ENCODE peak calls at places on chromosomes 11 and 22, in ten cellular contexts. E is RKO; F is posterior cingulate gyrus; H is fibroblast of the aortic adventitia; D is COR-L47; A is naive thymus-derived CD8-positive, alpha-beta T cell; Z is central memory CD4-positive, alpha-beta T cell; L is iPS-NIHi11; T is substantia nigra; Y is brain microvascular endothelial cell. C is an unnamed sample.

GRCh38 chr11:2703487-2704141 is 3.8 kb upstream of the KCNQ1OT1 start:
- DNase-seq in H (peak), A (no peak), F (no peak), Y (no peak), L (peak), E (no peak), Z (no peak), D (no peak), T (no peak), C (no peak)

GRCh38 chr22:49880281-49880680 is 26.6 kb downstream of the ZBED4 start:
- DNase-seq in T (no peak), Z (no peak), L (peak), E (no peak), Y (no peak), A (no peak), F (no peak), H (no peak), D (no peak), C (no peak)

GRCh38 chr22:37095113-37095512 is 14.4 kb downstream of the TMPRSS6 start:
- DNase-seq in L (no peak), F (no peak), D (no peak), T (no peak), H (no peak), A (no peak), Y (no peak), E (no peak), Z (no peak), C (no peak)

GRCh38 chr22:24553597-24554315 is 1.2 kb downstream of the GUCD1 start:
- DNase-seq in D (peak), F (no peak), T (no peak), Z (no peak), A (no peak), L (no peak), E (no peak), H (peak), Y (peak), C (no peak)

GRCh38 chr22:38193580-38193979 is 8.2 kb upstream of the MAFF start:
- DNase-seq in D (no peak), E (no peak), Z (no peak), F (no peak), H (peak), L (no peak), A (no peak), T (no peak), Y (no peak), C (no peak)

GRCh38 chr22:46114518-46115387 is 35.6 kb upstream of the PPARA start:
- DNase-seq in D (no peak), A (no peak), F (no peak), H (no peak), L (no peak), T (no peak), E (peak), Z (no peak), Y (no peak), C (no peak)

GRCh38 chr11:63866211-63866610 is 27.3 kb downstream of the MARK2 start:
- DNase-seq in T (no peak), E (no peak), L (no peak), Z (peak), Y (peak), A (peak), D (peak), F (no peak), H (peak), C (peak)

GRCh38 chr11:7272373-7272772 is 20.7 kb downstream of the SYT9 start:
- DNase-seq in D (no peak), Z (no peak), H (no peak), T (no peak), Y (no peak), E (no peak), F (no peak), L (no peak), A (no peak), C (no peak)

GRCh38 chr11:27696961-27697360 is 3.3 kb downstream of the BDNF start:
- DNase-seq in T (no peak), A (no peak), Y (no peak), H (no peak), E (no peak), F (no peak), D (no peak), L (no peak), Z (no peak), C (no peak)

GRCh38 chr11:63508009-63508408 is 2.1 kb downstream of the LGALS12 start:
- DNase-seq in Y (no peak), H (no peak), T (no peak), E (peak), A (no peak), Z (no peak), L (peak), D (no peak), F (no peak), C (no peak)